ENCODE peak calls at places on chromosomes 11 and 22, in four cellular contexts. Z, N, A and B are unnamed samples.

GRCh38 chr11:13114566-13115465 is 105.7 kb downstream of the RASSF10 start:
- DNase-seq in Z (no peak), N (no peak), A (no peak), B (peak)

GRCh38 chr11:127789887-127790286 is 789.3 kb upstream of the KIRREL3 start:
- DNase-seq in Z (no peak), N (no peak), A (no peak), B (peak)

GRCh38 chr22:46917702-46918101 is 155.3 kb downstream of the TBC1D22A start:
- DNase-seq in Z (no peak), N (no peak), A (no peak), B (no peak)

GRCh38 chr11:61495801-61496601 is 12.5 kb upstream of the LRRC10B start:
- DNase-seq in Z (no peak), N (no peak), A (no peak), B (no peak)

GRCh38 chr11:115616941-115617340 is 112.7 kb upstream of the CADM1 start:
- DNase-seq in Z (no peak), N (no peak), A (no peak), B (no peak)

GRCh38 chr11:113213549-113213948 is 100.8 kb upstream of the TTC12 start:
- DNase-seq in Z (peak), N (no peak), A (no peak), B (no peak)

GRCh38 chr11:57480409-57481137 is 20.2 kb downstream of the RTN4RL2 start:
- DNase-seq in Z (peak), N (peak), A (peak), B (peak)

GRCh38 chr11:64796047-64796756 is 6.8 kb downstream of the MAP4K2 start:
- DNase-seq in Z (no peak), N (no peak), A (no peak), B (no peak)

GRCh38 chr11:6566704-6567370 is 36.6 kb downstream of the RRP8 start:
- DNase-seq in Z (no peak), N (no peak), A (no peak), B (no peak)

GRCh38 chr22:20549232-20549841 is 41.9 kb downstream of the MED15 start:
- DNase-seq in Z (no peak), N (no peak), A (no peak), B (peak)

GRCh38 chr11:106021181-106021966 is 666 bp downstream of the MSANTD4 start:
- DNase-seq in Z (peak), N (no peak), A (no peak), B (no peak)

GRCh38 chr22:29756341-29756740 is 10.5 kb downstream of the ZMAT5 start:
- DNase-seq in Z (peak), N (no peak), A (no peak), B (no peak)

GRCh38 chr11:128463975-128464374 is 123.4 kb downstream of the ETS1 start:
- DNase-seq in Z (no peak), N (no peak), A (no peak), B (no peak)

GRCh38 chr11:9609841-9610240 is 36.4 kb downstream of the WEE1 start:
- DNase-seq in Z (no peak), N (no peak), A (no peak), B (no peak)

GRCh38 chr11:2137202-2138071 is 1.8 kb downstream of the IGF2 start:
- DNase-seq in Z (peak), N (no peak), A (no peak), B (no peak)

GRCh38 chr22:28450109-28450508 is 229.5 kb downstream of the TTC28 start:
- DNase-seq in Z (no peak), N (no peak), A (no peak), B (no peak)

GRCh38 chr22:39723899-39724351 is 153.4 kb downstream of the CACNA1I start:
- DNase-seq in Z (peak), N (no peak), A (no peak), B (no peak)

GRCh38 chr22:45764051-45764450 is 92.4 kb downstream of the ATXN10 start:
- DNase-seq in Z (no peak), N (no peak), A (no peak), B (no peak)

GRCh38 chr11:643366-643765 is 6.3 kb downstream of the DRD4 start:
- DNase-seq in Z (no peak), N (no peak), A (no peak), B (no peak)

GRCh38 chr22:19943665-19944026 is 2.0 kb upstream of the TXNRD2 start:
- DNase-seq in Z (no peak), N (no peak), A (no peak), B (no peak)

GRCh38 chr11:6233984-6234313 is 487 bp downstream of the FHIP1B start:
- DNase-seq in Z (no peak), N (no peak), A (no peak), B (no peak)

GRCh38 chr11:67376873-67377808 is 3.7 kb upstream of the CLCF1 start:
- DNase-seq in Z (no peak), N (no peak), A (no peak), B (no peak)

GRCh38 chr11:19670030-19670761 is 42.4 kb upstream of the NAV2 start:
- DNase-seq in Z (peak), N (no peak), A (no peak), B (no peak)

GRCh38 chr22:49302530-49302929 is 525.1 kb downstream of the BRD1 start:
- DNase-seq in Z (no peak), N (no peak), A (no peak), B (no peak)

GRCh38 chr22:20799449-20799848 is 25.5 kb downstream of the SERPIND1 start:
- DNase-seq in Z (peak), N (no peak), A (no peak), B (no peak)

GRCh38 chr22:30178180-30179126 is 68.1 kb downstream of the LIF start:
- DNase-seq in Z (no peak), N (no peak), A (peak), B (peak)

GRCh38 chr22:38799265-38800002 is 5.5 kb upstream of the DNAL4 start:
- DNase-seq in Z (peak), N (no peak), A (no peak), B (no peak)

GRCh38 chr22:42623301-42623751 is 8.6 kb upstream of the POLDIP3 start:
- DNase-seq in Z (no peak), N (no peak), A (no peak), B (no peak)

GRCh38 chr11:62806611-62807121 is 1.4 kb upstream of the NXF1 start:
- DNase-seq in Z (peak), N (no peak), A (no peak), B (no peak)

GRCh38 chr11:114846040-114846791 is 167.9 kb downstream of the NXPE2 start:
- DNase-seq in Z (no peak), N (peak), A (no peak), B (no peak)

GRCh38 chr11:27968461-27968860 is 139.5 kb downstream of the KIF18A start:
- DNase-seq in Z (peak), N (no peak), A (no peak), B (no peak)

GRCh38 chr22:39820266-39820665 is 73.3 kb downstream of the ENTHD1 start:
- DNase-seq in Z (peak), N (no peak), A (no peak), B (no peak)

GRCh38 chr22:43001271-43002197 is 13.4 kb downstream of the PACSIN2 start:
- DNase-seq in Z (no peak), N (no peak), A (no peak), B (peak)

GRCh38 chr22:46162285-46162684 is 12.0 kb downstream of the PPARA start:
- DNase-seq in Z (no peak), N (no peak), A (no peak), B (no peak)

GRCh38 chr22:32932176-32932575 is 126.0 kb downstream of the SYN3 start:
- DNase-seq in Z (peak), N (no peak), A (no peak), B (no peak)

GRCh38 chr11:35006389-35007128 is 90.1 kb downstream of the PDHX start:
- DNase-seq in Z (no peak), N (no peak), A (peak), B (peak)